ENCODE peak calls at places on chromosomes 5 and 9, in five cellular contexts. One of them, this sample, is unnamed.

GRCh38 chr9:13786131-13786530 is 506.6 kb upstream of the MPDZ start:
- DNase-seq in ureter: no peak
- DNase-seq in fibroblast of the conjunctiva: peak
- DNase-seq in astrocyte: peak
- DNase-seq in ecto neural progenitor cell: no peak
- DNase-seq in this sample: peak

GRCh38 chr5:7742241-7742656 is 108.7 kb downstream of the CFAP90 start:
- DNase-seq in astrocyte: peak
- DNase-seq in ureter: no peak
- DNase-seq in ecto neural progenitor cell: no peak
- DNase-seq in fibroblast of the conjunctiva: no peak
- DNase-seq in this sample: no peak

GRCh38 chr5:133483406-133484090 is 128.8 kb downstream of the FSTL4 start:
- DNase-seq in fibroblast of the conjunctiva: no peak
- DNase-seq in ecto neural progenitor cell: no peak
- DNase-seq in ureter: peak
- DNase-seq in astrocyte: no peak
- DNase-seq in this sample: no peak

GRCh38 chr9:89677696-89678393 is 73.0 kb downstream of the GADD45G start:
- DNase-seq in fibroblast of the conjunctiva: no peak
- DNase-seq in astrocyte: no peak
- DNase-seq in ureter: no peak
- DNase-seq in ecto neural progenitor cell: peak
- DNase-seq in this sample: no peak

GRCh38 chr9:79116064-79116463 is 455.7 kb upstream of the TLE4 start:
- DNase-seq in ecto neural progenitor cell: no peak
- DNase-seq in fibroblast of the conjunctiva: no peak
- DNase-seq in ureter: no peak
- DNase-seq in astrocyte: no peak
- DNase-seq in this sample: no peak

GRCh38 chr5:112142769-112143270 is 276.3 kb downstream of the EPB41L4A start:
- DNase-seq in fibroblast of the conjunctiva: peak
- DNase-seq in astrocyte: peak
- DNase-seq in ureter: no peak
- DNase-seq in ecto neural progenitor cell: no peak
- DNase-seq in this sample: peak

GRCh38 chr9:115167175-115167574 is 49.2 kb upstream of the TNC start:
- DNase-seq in ureter: no peak
- DNase-seq in ecto neural progenitor cell: no peak
- DNase-seq in fibroblast of the conjunctiva: no peak
- DNase-seq in astrocyte: peak
- DNase-seq in this sample: peak

GRCh38 chr9:125380406-125380805 is 118.8 kb downstream of the GAPVD1 start:
- DNase-seq in fibroblast of the conjunctiva: no peak
- DNase-seq in ecto neural progenitor cell: no peak
- DNase-seq in astrocyte: no peak
- DNase-seq in ureter: no peak
- DNase-seq in this sample: peak

GRCh38 chr5:58322453-58322852 is 137.4 kb downstream of the PLK2 start:
- DNase-seq in fibroblast of the conjunctiva: no peak
- DNase-seq in ureter: no peak
- DNase-seq in ecto neural progenitor cell: no peak
- DNase-seq in astrocyte: peak
- DNase-seq in this sample: peak

GRCh38 chr9:8070779-8071444 is 271.3 kb upstream of the DMAC1 start:
- DNase-seq in astrocyte: no peak
- DNase-seq in ecto neural progenitor cell: peak
- DNase-seq in ureter: no peak
- DNase-seq in fibroblast of the conjunctiva: no peak
- DNase-seq in this sample: no peak

GRCh38 chr5:76617675-76618074 is 5.5 kb downstream of the F2RL2 start:
- DNase-seq in ecto neural progenitor cell: no peak
- DNase-seq in astrocyte: peak
- DNase-seq in fibroblast of the conjunctiva: no peak
- DNase-seq in ureter: no peak
- DNase-seq in this sample: peak

GRCh38 chr9:286091-286740 is 71.6 kb downstream of the DOCK8 start:
- DNase-seq in ecto neural progenitor cell: no peak
- DNase-seq in fibroblast of the conjunctiva: no peak
- DNase-seq in ureter: no peak
- DNase-seq in astrocyte: no peak
- DNase-seq in this sample: no peak

GRCh38 chr5:58094031-58094430 is 365.9 kb downstream of the PLK2 start:
- DNase-seq in ecto neural progenitor cell: no peak
- DNase-seq in ureter: no peak
- DNase-seq in fibroblast of the conjunctiva: no peak
- DNase-seq in astrocyte: no peak
- DNase-seq in this sample: peak

GRCh38 chr9:124934290-124934689 is 6.6 kb downstream of the GOLGA1 start:
- DNase-seq in ecto neural progenitor cell: no peak
- DNase-seq in ureter: no peak
- DNase-seq in fibroblast of the conjunctiva: no peak
- DNase-seq in astrocyte: peak
- DNase-seq in this sample: peak

GRCh38 chr5:172852490-172853354 is 18.7 kb downstream of the ERGIC1 start:
- DNase-seq in ureter: no peak
- DNase-seq in ecto neural progenitor cell: no peak
- DNase-seq in fibroblast of the conjunctiva: no peak
- DNase-seq in astrocyte: no peak
- DNase-seq in this sample: no peak

GRCh38 chr5:176408590-176408989 is 7.7 kb downstream of the CLTB start:
- DNase-seq in fibroblast of the conjunctiva: no peak
- DNase-seq in ecto neural progenitor cell: no peak
- DNase-seq in astrocyte: no peak
- DNase-seq in ureter: no peak
- DNase-seq in this sample: no peak

GRCh38 chr9:109745335-109746283 is 34.4 kb upstream of the PALM2AKAP2 start:
- DNase-seq in fibroblast of the conjunctiva: no peak
- DNase-seq in astrocyte: peak
- DNase-seq in ureter: peak
- DNase-seq in ecto neural progenitor cell: no peak
- DNase-seq in this sample: no peak

GRCh38 chr5:127863161-127863560 is 160.0 kb downstream of the CCDC192 start:
- DNase-seq in ureter: no peak
- DNase-seq in astrocyte: no peak
- DNase-seq in fibroblast of the conjunctiva: no peak
- DNase-seq in ecto neural progenitor cell: no peak
- DNase-seq in this sample: peak

GRCh38 chr5:178349147-178349527 is 116.5 kb upstream of the PHYKPL start:
- DNase-seq in fibroblast of the conjunctiva: no peak
- DNase-seq in astrocyte: no peak
- DNase-seq in ecto neural progenitor cell: no peak
- DNase-seq in ureter: no peak
- DNase-seq in this sample: no peak

GRCh38 chr9:35748858-35749514 is at the start of the genes GBA2 and RGP1:
- DNase-seq in ecto neural progenitor cell: peak
- DNase-seq in astrocyte: peak
- DNase-seq in fibroblast of the conjunctiva: no peak
- DNase-seq in ureter: peak
- DNase-seq in this sample: peak

GRCh38 chr5:60993425-60993824 is 48.4 kb downstream of the NDUFAF2 start:
- DNase-seq in ureter: no peak
- DNase-seq in ecto neural progenitor cell: no peak
- DNase-seq in fibroblast of the conjunctiva: no peak
- DNase-seq in astrocyte: no peak
- DNase-seq in this sample: no peak

GRCh38 chr5:120769291-120769872 is 305.3 kb downstream of the PRR16 start:
- DNase-seq in ecto neural progenitor cell: no peak
- DNase-seq in fibroblast of the conjunctiva: peak
- DNase-seq in astrocyte: peak
- DNase-seq in ureter: no peak
- DNase-seq in this sample: peak

GRCh38 chr9:126523621-126524111 is 90.1 kb upstream of the LMX1B start:
- DNase-seq in fibroblast of the conjunctiva: no peak
- DNase-seq in ureter: no peak
- DNase-seq in astrocyte: no peak
- DNase-seq in ecto neural progenitor cell: no peak
- DNase-seq in this sample: no peak

GRCh38 chr9:90141723-90142122 is 500.9 kb downstream of the DIRAS2 start:
- DNase-seq in ecto neural progenitor cell: no peak
- DNase-seq in ureter: no peak
- DNase-seq in fibroblast of the conjunctiva: no peak
- DNase-seq in astrocyte: no peak
- DNase-seq in this sample: no peak

GRCh38 chr5:120452471-120452870 is 11.6 kb upstream of the PRR16 start:
- DNase-seq in fibroblast of the conjunctiva: no peak
- DNase-seq in ureter: no peak
- DNase-seq in ecto neural progenitor cell: no peak
- DNase-seq in astrocyte: peak
- DNase-seq in this sample: peak

GRCh38 chr9:132879443-132880310 is 979 bp downstream of the SPACA9 start:
- DNase-seq in fibroblast of the conjunctiva: no peak
- DNase-seq in ecto neural progenitor cell: no peak
- DNase-seq in astrocyte: no peak
- DNase-seq in ureter: no peak
- DNase-seq in this sample: no peak

GRCh38 chr5:138000102-138000723 is 32.7 kb downstream of the FAM13B start:
- DNase-seq in ecto neural progenitor cell: no peak
- DNase-seq in fibroblast of the conjunctiva: no peak
- DNase-seq in astrocyte: peak
- DNase-seq in ureter: no peak
- DNase-seq in this sample: peak

GRCh38 chr9:134917431-134918373 is at the start of gene FCN1:
- DNase-seq in ecto neural progenitor cell: peak
- DNase-seq in ureter: peak
- DNase-seq in fibroblast of the conjunctiva: no peak
- DNase-seq in astrocyte: no peak
- DNase-seq in this sample: no peak

GRCh38 chr9:114164191-114164794 is 9.0 kb downstream of the COL27A1 start:
- DNase-seq in ureter: no peak
- DNase-seq in fibroblast of the conjunctiva: no peak
- DNase-seq in ecto neural progenitor cell: no peak
- DNase-seq in astrocyte: no peak
- DNase-seq in this sample: no peak

GRCh38 chr9:126607731-126608130 is 6.0 kb upstream of the LMX1B start:
- DNase-seq in fibroblast of the conjunctiva: no peak
- DNase-seq in ureter: no peak
- DNase-seq in ecto neural progenitor cell: no peak
- DNase-seq in astrocyte: no peak
- DNase-seq in this sample: no peak

GRCh38 chr5:132134384-132134783 is 60.8 kb downstream of the CSF2 start:
- DNase-seq in fibroblast of the conjunctiva: no peak
- DNase-seq in ureter: no peak
- DNase-seq in ecto neural progenitor cell: no peak
- DNase-seq in astrocyte: no peak
- DNase-seq in this sample: peak